ENCODE peak calls at places on chromosomes 16 and 17, in six cellular contexts. X is transverse colon, K is colonic mucosa, P is lower leg skin, S is lung, L is foreskin fibroblast. N is an unnamed sample.

GRCh38 chr16:56672761-56673536 is 3.3 kb downstream of the MT1H start:
- DNase-seq in X (no peak), K (no peak), P (no peak), S (no peak), L (peak; percentile 58), N (no peak)

GRCh38 chr17:42720996-42721583 is 23.8 kb downstream of the EZH1 start:
- DNase-seq in X (no peak), K (peak; percentile 48), P (no peak), S (no peak), L (peak; percentile 73), N (peak; percentile 57)

GRCh38 chr16:30786115-30786935 is 680 bp downstream of the ZNF629 start:
- DNase-seq in X (peak; percentile 46), K (peak; percentile 50), P (no peak), S (no peak), L (peak; percentile 88), N (peak; percentile 66)

GRCh38 chr16:844638-845348 is 44.3 kb upstream of the GNG13 start:
- DNase-seq in X (no peak), K (no peak), P (no peak), S (no peak), L (no peak), N (no peak)

GRCh38 chr17:33390479-33391027 is 97.5 kb upstream of the ASIC2 start:
- DNase-seq in X (no peak), K (no peak), P (no peak), S (no peak), L (peak; percentile 1), N (no peak)

GRCh38 chr16:1137604-1138003 is 15.3 kb upstream of the CACNA1H start:
- DNase-seq in X (no peak), K (no peak), P (no peak), S (no peak), L (no peak), N (no peak)

GRCh38 chr16:84003001-84003400 is 35.0 kb downstream of the NECAB2 start:
- DNase-seq in X (no peak), K (no peak), P (no peak), S (no peak), L (no peak), N (no peak)

GRCh38 chr17:7112527-7113108 is 2.0 kb downstream of the ASGR2 start:
- DNase-seq in X (no peak), K (no peak), P (no peak), S (no peak), L (no peak), N (no peak)

GRCh38 chr17:978110-979093 is 1.2 kb downstream of the NXN start:
- DNase-seq in X (no peak), K (no peak), P (no peak), S (no peak), L (peak; percentile 74), N (no peak)

GRCh38 chr17:1467898-1468492 is 12.0 kb upstream of the CRK start:
- DNase-seq in X (no peak), K (no peak), P (no peak), S (peak; percentile 81), L (peak; percentile 47), N (no peak)

GRCh38 chr16:12559714-12560113 is 244.0 kb downstream of the CPPED1 start:
- DNase-seq in X (no peak), K (no peak), P (no peak), S (no peak), L (peak; percentile 51), N (no peak)

GRCh38 chr16:77273-77806 is 685 bp upstream of the MPG start:
- DNase-seq in X (peak; percentile 54), K (peak; percentile 56), P (no peak), S (peak; percentile 54), L (peak; percentile 92), N (peak; percentile 53)

GRCh38 chr17:17445925-17446665 is 30.7 kb upstream of the MED9 start:
- DNase-seq in X (peak; percentile 51), K (peak; percentile 36), P (peak; percentile 43), S (peak; percentile 75), L (peak; percentile 88), N (peak; percentile 74)

GRCh38 chr17:80817321-80817845 is 174.3 kb upstream of the CHMP6 start:
- DNase-seq in X (no peak), K (no peak), P (no peak), S (no peak), L (no peak), N (no peak)

GRCh38 chr16:1278456-1278855 is 22.6 kb downstream of the TPSD1 start:
- DNase-seq in X (no peak), K (no peak), P (no peak), S (no peak), L (no peak), N (no peak)

GRCh38 chr16:10172848-10173655 is 9.2 kb downstream of the GRIN2A start:
- DNase-seq in X (no peak), K (no peak), P (no peak), S (no peak), L (no peak), N (no peak)

GRCh38 chr17:17075037-17075755 is 32.9 kb downstream of the MPRIP start:
- DNase-seq in X (no peak), K (no peak), P (no peak), S (no peak), L (peak; percentile 92), N (no peak)

GRCh38 chr16:85266857-85267256 is 154.6 kb upstream of the CIBAR2 start:
- DNase-seq in X (no peak), K (no peak), P (no peak), S (no peak), L (peak; percentile 26), N (no peak)

GRCh38 chr16:51376080-51376479 is 225.0 kb upstream of the SALL1 start:
- DNase-seq in X (no peak), K (no peak), P (no peak), S (no peak), L (no peak), N (no peak)

GRCh38 chr16:89581861-89582563 is 6.5 kb downstream of the CPNE7 start:
- DNase-seq in X (peak; percentile 43), K (peak; percentile 63), P (no peak), S (peak; percentile 46), L (peak; percentile 80), N (peak; percentile 73)

GRCh38 chr16:86667035-86667434 is 88.7 kb downstream of the FOXL1 start:
- DNase-seq in X (no peak), K (no peak), P (no peak), S (no peak), L (peak; percentile 51), N (no peak)

GRCh38 chr17:4777969-4778760 is 6.5 kb downstream of the TM4SF5 start:
- DNase-seq in X (no peak), K (no peak), P (no peak), S (no peak), L (peak; percentile 25), N (no peak)

GRCh38 chr16:83215417-83216001 is 588.7 kb downstream of the CDH13 start:
- DNase-seq in X (peak; percentile 37), K (peak; percentile 62), P (no peak), S (no peak), L (peak; percentile 50), N (peak; percentile 26)

GRCh38 chr17:3667366-3668278 is 756 bp downstream of the TAX1BP3 start:
- DNase-seq in X (peak; percentile 90), K (peak; percentile 92), P (peak; percentile 74), S (peak; percentile 89), L (peak; percentile 98), N (peak; percentile 90)

GRCh38 chr16:77276686-77277085 is 77.5 kb downstream of the SYCE1L start:
- DNase-seq in X (no peak), K (no peak), P (no peak), S (no peak), L (no peak), N (no peak)

GRCh38 chr17:7579001-7579838 is at the start of gene CD68:
- DNase-seq in X (peak; percentile 85), K (peak; percentile 80), P (peak; percentile 89), S (peak; percentile 81), L (peak; percentile 97), N (peak; percentile 76)

GRCh38 chr16:707062-707538 is 1.5 kb upstream of the FBXL16 start:
- DNase-seq in X (no peak), K (no peak), P (no peak), S (no peak), L (no peak), N (no peak)

DNA sequence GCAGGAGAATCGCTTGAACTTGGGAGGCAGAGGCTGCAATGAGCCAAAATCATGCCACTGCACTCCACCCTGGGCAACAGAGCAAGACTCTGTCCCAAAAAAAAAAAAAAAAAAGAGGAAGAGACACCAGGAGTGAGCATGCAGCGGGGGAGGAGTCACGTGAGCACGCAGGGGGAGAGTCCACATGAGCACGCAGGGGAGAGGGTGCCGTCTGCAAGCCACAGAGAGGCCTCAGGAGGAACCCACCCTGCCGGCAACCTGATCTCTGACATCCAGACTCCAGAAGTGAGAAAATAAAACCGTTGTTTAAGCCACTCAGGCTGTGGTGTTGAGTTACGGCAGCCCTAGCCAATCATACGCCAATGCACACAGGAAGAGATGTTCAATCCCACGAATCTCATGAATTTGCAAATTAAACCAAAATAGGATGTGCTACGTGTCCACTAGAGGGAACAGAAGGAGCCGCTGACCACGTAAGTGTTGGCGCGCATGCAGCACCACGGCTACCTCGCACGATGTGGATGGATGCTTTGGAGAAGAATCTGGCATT is 42.2 kb downstream of the CCDC57 start:
- DNase-seq in X (no peak), K (no peak), P (no peak), S (no peak), L (no peak), N (no peak)
- TF ChIP-seq CTCF in X (no peak), K (no peak), P (no peak), S (no peak), L (no peak), N (no peak)

GRCh38 chr17:75393523-75394331 is 11.8 kb downstream of the GRB2 start:
- DNase-seq in X (peak; percentile 99), K (peak; percentile 100), P (peak; percentile 97), S (peak; percentile 99), L (peak; percentile 100), N (peak; percentile 98)
- TF ChIP-seq CTCF in X (peak; percentile 54), K (no peak), P (no peak), S (peak; percentile 5), L (no peak), N (no peak)

GRCh38 chr16:5186381-5186903 is 88.8 kb upstream of the EEF2KMT start:
- DNase-seq in X (no peak), K (no peak), P (no peak), S (no peak), L (no peak), N (no peak)
- TF ChIP-seq CTCF in X (no peak), K (no peak), P (no peak), S (no peak), L (no peak), N (no peak)

DNA sequence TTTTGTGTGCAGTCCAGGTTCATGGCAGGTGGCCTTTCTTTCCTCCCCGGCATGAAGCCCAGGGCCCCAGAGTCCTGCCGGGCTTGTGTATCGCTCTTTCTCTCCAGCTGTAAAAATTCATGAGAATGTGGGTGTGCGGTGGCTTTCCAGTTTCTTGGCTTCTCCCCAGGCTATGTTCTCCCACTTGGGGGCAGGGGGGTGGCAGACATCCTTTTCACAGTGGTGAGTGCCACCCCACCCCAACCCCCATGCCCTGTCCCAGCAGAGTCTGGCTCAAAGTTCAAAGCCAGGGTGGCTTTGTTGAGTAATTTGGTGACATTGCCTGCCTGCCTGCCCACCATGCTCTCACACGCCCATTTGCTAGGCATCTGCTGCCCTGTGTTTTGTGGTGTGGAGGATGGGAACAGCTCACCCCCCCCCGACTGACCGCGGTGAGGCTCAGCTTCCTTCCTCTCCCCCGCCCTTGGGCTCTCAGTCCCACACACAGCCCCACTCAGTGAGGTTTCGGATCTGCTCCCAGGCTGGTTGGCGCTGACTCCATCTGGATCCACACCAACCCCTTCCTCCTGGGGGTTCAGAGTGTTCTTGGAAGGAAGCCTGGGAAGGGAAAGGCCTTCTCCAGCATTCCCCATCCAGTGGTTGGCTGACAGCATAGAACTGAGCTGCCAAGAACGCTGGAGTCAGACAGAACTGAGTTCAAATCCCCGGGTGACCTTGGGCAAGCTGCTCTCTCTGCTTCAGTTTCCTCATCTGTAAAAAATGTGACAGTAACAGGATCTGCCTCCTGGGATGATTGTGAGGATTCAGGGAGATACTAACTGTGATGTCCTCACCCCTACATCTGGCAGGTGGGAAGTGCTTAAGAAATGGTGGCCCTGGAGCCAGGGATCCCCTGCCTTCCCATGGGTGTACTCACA is 36.1 kb downstream of the CHD9 start:
- DNase-seq in X (peak; percentile 88), K (peak; percentile 79), P (peak; percentile 95), S (peak; percentile 86), L (peak; percentile 99), N (no peak)
- TF ChIP-seq CTCF in X (no peak), K (no peak), P (no peak), S (no peak), L (no peak), N (no peak)